ENCODE peak calls at places on chromosomes 3 and 15, in four cellular contexts. One of them, this sample, is unnamed.
A peak's percentile ranks its signal among the peaks of the same experiment; 100 is the strongest.

GRCh38 chr3:123297627-123297899 is 95.8 kb downstream of the SEC22A start:
- DNase-seq in adrenal gland: no peak
- DNase-seq in lower lobe of right lung: no peak
- DNase-seq in choroid plexus epithelial cell: no peak
- DNase-seq in this sample: no peak

GRCh38 chr3:133130168-133130567 is 92.0 kb downstream of the TMEM108 start:
- DNase-seq in lower lobe of right lung: no peak
- DNase-seq in adrenal gland: peak; percentile 51
- DNase-seq in choroid plexus epithelial cell: no peak
- DNase-seq in this sample: no peak

GRCh38 chr15:74618841-74619596 is 3.4 kb downstream of the CLK3 start:
- DNase-seq in lower lobe of right lung: no peak
- DNase-seq in choroid plexus epithelial cell: no peak
- DNase-seq in adrenal gland: no peak
- DNase-seq in this sample: no peak

GRCh38 chr3:127747751-127748521 is 74.4 kb downstream of the MGLL start:
- DNase-seq in lower lobe of right lung: peak; percentile 79
- DNase-seq in choroid plexus epithelial cell: peak; percentile 83
- DNase-seq in adrenal gland: no peak
- DNase-seq in this sample: peak; percentile 87

GRCh38 chr3:85740561-85740960 is 781.8 kb downstream of the CADM2 start:
- DNase-seq in choroid plexus epithelial cell: no peak
- DNase-seq in lower lobe of right lung: no peak
- DNase-seq in adrenal gland: no peak
- DNase-seq in this sample: no peak

GRCh38 chr3:39573392-39573791 is 105.9 kb downstream of the MOBP start:
- DNase-seq in adrenal gland: no peak
- DNase-seq in choroid plexus epithelial cell: no peak
- DNase-seq in lower lobe of right lung: no peak
- DNase-seq in this sample: no peak

GRCh38 chr3:81436182-81436581 is 325.3 kb downstream of the GBE1 start:
- DNase-seq in choroid plexus epithelial cell: no peak
- DNase-seq in adrenal gland: no peak
- DNase-seq in lower lobe of right lung: no peak
- DNase-seq in this sample: no peak

GRCh38 chr3:129233538-129233937 is 15.9 kb upstream of the COPG1 start:
- DNase-seq in choroid plexus epithelial cell: no peak
- DNase-seq in lower lobe of right lung: peak; percentile 74
- DNase-seq in adrenal gland: peak; percentile 50
- DNase-seq in this sample: no peak

GRCh38 chr3:139728414-139728813 is 50.6 kb upstream of the NMNAT3 start:
- DNase-seq in adrenal gland: no peak
- DNase-seq in lower lobe of right lung: no peak
- DNase-seq in choroid plexus epithelial cell: peak; percentile 23
- DNase-seq in this sample: no peak

GRCh38 chr15:78934063-78935023 is 10.5 kb downstream of the CTSH start:
- DNase-seq in choroid plexus epithelial cell: peak; percentile 47
- DNase-seq in adrenal gland: no peak
- DNase-seq in lower lobe of right lung: no peak
- DNase-seq in this sample: no peak

GRCh38 chr3:170386468-170386867 is 29.0 kb downstream of the SKIL start:
- DNase-seq in adrenal gland: no peak
- DNase-seq in lower lobe of right lung: no peak
- DNase-seq in choroid plexus epithelial cell: no peak
- DNase-seq in this sample: no peak

GRCh38 chr3:159792070-159792469 is 196.6 kb upstream of the IL12A start:
- DNase-seq in adrenal gland: no peak
- DNase-seq in lower lobe of right lung: no peak
- DNase-seq in choroid plexus epithelial cell: no peak
- DNase-seq in this sample: no peak

GRCh38 chr3:181703701-181704420 is 7.9 kb upstream of the SOX2 start:
- DNase-seq in choroid plexus epithelial cell: no peak
- DNase-seq in adrenal gland: no peak
- DNase-seq in lower lobe of right lung: no peak
- DNase-seq in this sample: no peak

GRCh38 chr15:49741721-49742120 is 120.9 kb downstream of the DTWD1 start:
- DNase-seq in adrenal gland: no peak
- DNase-seq in lower lobe of right lung: no peak
- DNase-seq in choroid plexus epithelial cell: no peak
- DNase-seq in this sample: no peak

GRCh38 chr3:128052831-128053419 is 688 bp downstream of the SEC61A1 start:
- DNase-seq in choroid plexus epithelial cell: no peak
- DNase-seq in lower lobe of right lung: no peak
- DNase-seq in adrenal gland: no peak
- DNase-seq in this sample: peak; percentile 34

GRCh38 chr3:151561878-151562277 is 101.0 kb upstream of the IGSF10 start:
- DNase-seq in choroid plexus epithelial cell: no peak
- DNase-seq in adrenal gland: no peak
- DNase-seq in lower lobe of right lung: no peak
- DNase-seq in this sample: peak; percentile 44

GRCh38 chr3:141680620-141681389 is 57.3 kb upstream of the RNF7 start:
- DNase-seq in adrenal gland: peak; percentile 67
- DNase-seq in lower lobe of right lung: no peak
- DNase-seq in choroid plexus epithelial cell: peak; percentile 75
- DNase-seq in this sample: peak; percentile 19

GRCh38 chr3:5186089-5186853 is 1.2 kb upstream of the EDEM1 start:
- DNase-seq in adrenal gland: no peak
- DNase-seq in lower lobe of right lung: no peak
- DNase-seq in choroid plexus epithelial cell: no peak
- DNase-seq in this sample: peak; percentile 42

GRCh38 chr15:74406992-74407705 is 26.6 kb downstream of the SEMA7A start:
- DNase-seq in adrenal gland: no peak
- DNase-seq in lower lobe of right lung: no peak
- DNase-seq in choroid plexus epithelial cell: peak; percentile 79
- DNase-seq in this sample: peak; percentile 80

GRCh38 chr15:59555696-59556095 is 55.9 kb upstream of the GCNT3 start:
- DNase-seq in adrenal gland: no peak
- DNase-seq in lower lobe of right lung: no peak
- DNase-seq in choroid plexus epithelial cell: no peak
- DNase-seq in this sample: no peak

GRCh38 chr15:28935316-28935715 is 49.5 kb downstream of the APBA2 start:
- DNase-seq in choroid plexus epithelial cell: peak; percentile 21
- DNase-seq in adrenal gland: no peak
- DNase-seq in lower lobe of right lung: no peak
- DNase-seq in this sample: no peak

GRCh38 chr3:65130782-65131181 is 443.0 kb upstream of the ADAMTS9 start:
- DNase-seq in adrenal gland: no peak
- DNase-seq in lower lobe of right lung: no peak
- DNase-seq in choroid plexus epithelial cell: peak; percentile 11
- DNase-seq in this sample: no peak

GRCh38 chr3:193719735-193720134 is 126.7 kb downstream of the OPA1 start:
- DNase-seq in choroid plexus epithelial cell: no peak
- DNase-seq in lower lobe of right lung: no peak
- DNase-seq in adrenal gland: no peak
- DNase-seq in this sample: no peak

GRCh38 chr3:123543950-123544349 is 40.9 kb downstream of the HACD2 start:
- DNase-seq in adrenal gland: no peak
- DNase-seq in lower lobe of right lung: no peak
- DNase-seq in choroid plexus epithelial cell: no peak
- DNase-seq in this sample: no peak

GRCh38 chr3:58989173-58989572 is 60.7 kb downstream of the CFAP20DC start:
- DNase-seq in adrenal gland: no peak
- DNase-seq in choroid plexus epithelial cell: peak; percentile 70
- DNase-seq in lower lobe of right lung: no peak
- DNase-seq in this sample: peak; percentile 29

GRCh38 chr3:29384640-29385039 is 103.8 kb downstream of the RBMS3 start:
- DNase-seq in adrenal gland: no peak
- DNase-seq in lower lobe of right lung: no peak
- DNase-seq in choroid plexus epithelial cell: peak; percentile 79
- DNase-seq in this sample: peak; percentile 51

GRCh38 chr3:72171946-72172345 is 387.0 kb upstream of the PROK2 start:
- DNase-seq in choroid plexus epithelial cell: no peak
- DNase-seq in lower lobe of right lung: no peak
- DNase-seq in adrenal gland: peak; percentile 46
- DNase-seq in this sample: peak; percentile 7

GRCh38 chr15:37103475-37104071 is 3.2 kb upstream of the MEIS2 start:
- DNase-seq in lower lobe of right lung: no peak
- DNase-seq in choroid plexus epithelial cell: no peak
- DNase-seq in adrenal gland: peak; percentile 36
- DNase-seq in this sample: no peak

GRCh38 chr3:152021951-152022461 is 148.6 kb downstream of the SUCNR1 start:
- DNase-seq in adrenal gland: no peak
- DNase-seq in lower lobe of right lung: peak; percentile 38
- DNase-seq in choroid plexus epithelial cell: peak; percentile 21
- DNase-seq in this sample: no peak

GRCh38 chr3:17733768-17734167 is 8.7 kb downstream of the TBC1D5 start:
- DNase-seq in lower lobe of right lung: no peak
- DNase-seq in choroid plexus epithelial cell: no peak
- DNase-seq in adrenal gland: no peak
- DNase-seq in this sample: no peak

GRCh38 chr3:148847351-148847750 is 17.7 kb upstream of the CPA3 start:
- DNase-seq in adrenal gland: no peak
- DNase-seq in lower lobe of right lung: no peak
- DNase-seq in choroid plexus epithelial cell: peak; percentile 29
- DNase-seq in this sample: no peak

GRCh38 chr15:66294157-66294931 is 976 bp downstream of the DIS3L start:
- DNase-seq in adrenal gland: peak; percentile 33
- DNase-seq in lower lobe of right lung: peak; percentile 72
- DNase-seq in choroid plexus epithelial cell: peak; percentile 81
- DNase-seq in this sample: peak; percentile 60

GRCh38 chr3:194682651-194683310 is 2.9 kb upstream of the FAM43A start:
- DNase-seq in choroid plexus epithelial cell: peak; percentile 95
- DNase-seq in lower lobe of right lung: peak; percentile 60
- DNase-seq in adrenal gland: peak; percentile 77
- DNase-seq in this sample: peak; percentile 85

GRCh38 chr3:66303556-66303955 is 82.8 kb downstream of the SLC25A26 start:
- DNase-seq in choroid plexus epithelial cell: no peak
- DNase-seq in adrenal gland: no peak
- DNase-seq in lower lobe of right lung: no peak
- DNase-seq in this sample: no peak

GRCh38 chr3:27644936-27645335 is 77.2 kb downstream of the EOMES start:
- DNase-seq in choroid plexus epithelial cell: no peak
- DNase-seq in lower lobe of right lung: no peak
- DNase-seq in adrenal gland: no peak
- DNase-seq in this sample: no peak

GRCh38 chr15:100245496-100245838 is 96.3 kb downstream of the ADAMTS17 start:
- DNase-seq in adrenal gland: no peak
- DNase-seq in lower lobe of right lung: no peak
- DNase-seq in choroid plexus epithelial cell: no peak
- DNase-seq in this sample: peak; percentile 23

GRCh38 chr3:126734324-126734723 is 30.3 kb downstream of the CHCHD6 start:
- DNase-seq in choroid plexus epithelial cell: no peak
- DNase-seq in lower lobe of right lung: no peak
- DNase-seq in adrenal gland: no peak
- DNase-seq in this sample: no peak

DNA sequence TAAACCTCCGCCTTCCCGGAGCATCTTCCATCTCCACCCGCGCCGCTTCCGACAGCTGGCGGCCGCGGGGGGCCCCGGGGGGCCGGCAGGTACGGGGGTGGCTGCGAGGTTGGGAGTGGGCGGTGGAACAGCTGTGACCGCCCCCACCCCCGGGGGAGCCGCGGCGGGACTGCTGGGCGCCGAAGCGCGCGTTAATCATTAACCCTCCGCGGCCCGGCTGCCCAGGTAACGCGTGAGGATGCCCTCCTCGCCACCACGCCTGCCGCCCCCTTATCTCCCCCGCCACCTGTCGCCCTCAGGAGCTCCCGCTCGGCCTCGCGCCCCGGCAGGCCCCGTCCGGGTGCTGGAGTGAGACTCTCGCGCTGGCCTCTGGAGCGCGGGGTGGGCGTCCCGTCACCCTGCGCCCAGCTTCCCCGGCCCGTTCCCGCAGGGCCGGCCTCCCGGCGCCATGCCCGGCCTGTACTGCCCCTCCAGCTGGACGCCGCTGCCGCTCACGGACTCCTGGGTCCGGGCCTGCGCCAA is 757 bp downstream of the VWA5B2 start:
- DNase-seq in lower lobe of right lung: no peak
- DNase-seq in choroid plexus epithelial cell: no peak
- DNase-seq in adrenal gland: no peak
- DNase-seq in this sample: no peak
- H3K4me3 ChIP-seq in lower lobe of right lung: peak overlapping the region; percentile 61
- H3K4me3 ChIP-seq in choroid plexus epithelial cell: no peak overlapping the region
- H3K4me3 ChIP-seq in adrenal gland: peak overlapping the region; percentile 6
- H3K4me3 ChIP-seq in this sample: no peak overlapping the region

GRCh38 chr3:173410836-173411235 is 13.3 kb downstream of the NLGN1 start:
- DNase-seq in choroid plexus epithelial cell: no peak
- DNase-seq in lower lobe of right lung: no peak
- DNase-seq in adrenal gland: no peak
- DNase-seq in this sample: no peak

GRCh38 chr3:173411288-173412064 is 13.9 kb downstream of the NLGN1 start:
- DNase-seq in choroid plexus epithelial cell: peak; percentile 60
- DNase-seq in adrenal gland: no peak
- DNase-seq in lower lobe of right lung: peak; percentile 52
- DNase-seq in this sample: peak; percentile 46
- TF ChIP-seq CTCF in choroid plexus epithelial cell: peak; percentile 58
- TF ChIP-seq CTCF in adrenal gland: peak; percentile 47
- TF ChIP-seq CTCF in lower lobe of right lung: peak; percentile 20
- TF ChIP-seq CTCF in this sample: peak; percentile 41

DNA sequence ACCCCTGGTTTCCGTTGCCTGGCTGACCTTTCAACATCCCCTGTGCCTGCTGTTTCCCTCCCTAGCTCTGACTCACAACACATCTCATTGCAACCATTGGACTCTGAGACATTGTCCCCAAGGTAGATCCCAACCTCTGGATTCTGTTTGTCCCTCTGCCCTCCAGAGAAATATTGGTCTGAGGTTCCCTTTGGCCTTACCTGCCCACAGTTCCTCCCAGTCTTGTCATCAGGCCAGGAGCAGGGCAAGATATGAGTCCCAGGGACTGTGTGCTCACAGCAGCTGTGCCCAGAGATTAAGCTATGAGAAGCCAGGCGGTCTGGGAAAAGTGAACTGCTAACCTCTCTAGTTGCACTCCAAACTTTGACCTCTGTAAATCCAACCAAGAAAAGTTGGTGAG is 168.2 kb upstream of the NR2F2 start:
- DNase-seq in lower lobe of right lung: no peak
- DNase-seq in adrenal gland: no peak
- DNase-seq in choroid plexus epithelial cell: no peak
- DNase-seq in this sample: no peak
- H3K4me3 ChIP-seq in lower lobe of right lung: no peak overlapping the region
- H3K4me3 ChIP-seq in adrenal gland: no peak overlapping the region
- H3K4me3 ChIP-seq in choroid plexus epithelial cell: no peak overlapping the region
- H3K4me3 ChIP-seq in this sample: no peak overlapping the region

DNA sequence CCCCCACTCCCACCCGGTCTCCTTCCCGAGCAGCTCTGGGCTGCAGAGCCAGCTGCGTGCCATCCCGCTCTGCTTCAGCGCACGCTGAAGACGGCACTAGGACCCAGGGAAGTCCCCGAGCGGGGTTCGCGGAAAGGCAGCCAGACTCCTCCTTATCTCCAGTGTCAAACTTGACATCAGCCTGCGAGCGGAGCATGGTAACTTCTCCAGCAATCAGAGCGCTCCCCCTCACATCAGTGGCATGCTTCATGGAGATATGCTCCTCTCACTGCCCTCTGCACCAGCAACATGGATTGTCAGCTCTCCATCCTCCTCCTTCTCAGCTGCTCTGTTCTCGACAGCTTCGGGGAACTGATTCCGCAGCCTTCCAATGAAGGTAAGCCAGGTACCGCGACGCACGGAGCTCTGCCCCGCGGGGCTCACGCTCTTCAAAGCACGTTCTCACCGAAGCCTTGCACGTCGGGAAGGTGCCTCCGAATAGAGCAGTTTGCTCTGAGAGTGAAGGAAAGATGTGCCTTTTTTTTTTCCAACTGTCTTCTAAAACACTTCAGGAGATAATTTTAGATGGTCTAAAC is at the start of gene EPHA3:
- DNase-seq in lower lobe of right lung: peak; percentile 61
- DNase-seq in choroid plexus epithelial cell: peak; percentile 88
- DNase-seq in adrenal gland: peak; percentile 62
- DNase-seq in this sample: peak; percentile 38
- TF ChIP-seq CTCF in lower lobe of right lung: no peak
- TF ChIP-seq CTCF in choroid plexus epithelial cell: no peak
- TF ChIP-seq CTCF in adrenal gland: no peak
- TF ChIP-seq CTCF in this sample: no peak

GRCh38 chr15:24823473-24823872 is 131.3 kb upstream of the SNRPN start:
- DNase-seq in choroid plexus epithelial cell: no peak
- DNase-seq in lower lobe of right lung: no peak
- DNase-seq in adrenal gland: no peak
- DNase-seq in this sample: no peak
- H3K4me3 ChIP-seq in choroid plexus epithelial cell: no peak overlapping the region
- H3K4me3 ChIP-seq in lower lobe of right lung: no peak overlapping the region
- H3K4me3 ChIP-seq in adrenal gland: no peak overlapping the region
- H3K4me3 ChIP-seq in this sample: no peak overlapping the region

This sample was measured in fibroblast of villous mesenchyme.